ENCODE peak calls at places on chromosome 17, in eight cellular contexts. One of them, this sample, is unnamed.
A peak's percentile ranks its signal among the peaks of the same experiment; 100 is the strongest.

GRCh38 chr17:60914078-60914477 is 236.4 kb downstream of the BCAS3 start:
- DNase-seq in ovary: no peak
- DNase-seq in body of pancreas: no peak
- DNase-seq in sigmoid colon: no peak
- DNase-seq in prostate gland: no peak
- DNase-seq in neural progenitor cell: no peak
- DNase-seq in thoracic aorta: no peak
- DNase-seq in upper lobe of right lung: no peak
- DNase-seq in this sample: no peak

GRCh38 chr17:47995241-47995935 is 24.5 kb downstream of the CDK5RAP3 start:
- DNase-seq in ovary: no peak
- DNase-seq in body of pancreas: peak; percentile 90
- DNase-seq in sigmoid colon: no peak
- DNase-seq in prostate gland: no peak
- DNase-seq in neural progenitor cell: peak; percentile 86
- DNase-seq in thoracic aorta: no peak
- DNase-seq in upper lobe of right lung: no peak
- DNase-seq in this sample: peak; percentile 82

GRCh38 chr17:14373587-14374259 is 72.8 kb downstream of the HS3ST3B1 start:
- DNase-seq in ovary: no peak
- DNase-seq in body of pancreas: no peak
- DNase-seq in sigmoid colon: no peak
- DNase-seq in prostate gland: no peak
- DNase-seq in neural progenitor cell: no peak
- DNase-seq in thoracic aorta: no peak
- DNase-seq in upper lobe of right lung: no peak
- DNase-seq in this sample: no peak

GRCh38 chr17:149231-149630 is 11.9 kb downstream of the SCGB1C2 start:
- DNase-seq in ovary: peak; percentile 2
- DNase-seq in body of pancreas: no peak
- DNase-seq in sigmoid colon: peak; percentile 15
- DNase-seq in prostate gland: no peak
- DNase-seq in neural progenitor cell: no peak
- DNase-seq in thoracic aorta: no peak
- DNase-seq in upper lobe of right lung: peak; percentile 4
- DNase-seq in this sample: no peak

GRCh38 chr17:41098042-41098441 is at the start of gene KRTAP4-8:
- DNase-seq in ovary: no peak
- DNase-seq in body of pancreas: no peak
- DNase-seq in sigmoid colon: no peak
- DNase-seq in prostate gland: no peak
- DNase-seq in neural progenitor cell: no peak
- DNase-seq in thoracic aorta: no peak
- DNase-seq in upper lobe of right lung: no peak
- DNase-seq in this sample: no peak

GRCh38 chr17:7946441-7946840 is 14.4 kb downstream of the CNTROB start:
- DNase-seq in ovary: no peak
- DNase-seq in body of pancreas: no peak
- DNase-seq in sigmoid colon: no peak
- DNase-seq in prostate gland: no peak
- DNase-seq in neural progenitor cell: no peak
- DNase-seq in thoracic aorta: no peak
- DNase-seq in upper lobe of right lung: no peak
- DNase-seq in this sample: no peak

GRCh38 chr17:32536736-32537646 is 50.2 kb downstream of the CDK5R1 start:
- DNase-seq in ovary: no peak
- DNase-seq in body of pancreas: no peak
- DNase-seq in sigmoid colon: no peak
- DNase-seq in prostate gland: no peak
- DNase-seq in neural progenitor cell: no peak
- DNase-seq in thoracic aorta: no peak
- DNase-seq in upper lobe of right lung: no peak
- DNase-seq in this sample: no peak

GRCh38 chr17:22496450-22496849 is 804.1 kb downstream of the KCNJ18 start:
- DNase-seq in ovary: no peak
- DNase-seq in body of pancreas: no peak
- DNase-seq in sigmoid colon: no peak
- DNase-seq in prostate gland: no peak
- DNase-seq in neural progenitor cell: no peak
- DNase-seq in thoracic aorta: no peak
- DNase-seq in upper lobe of right lung: no peak
- DNase-seq in this sample: no peak

GRCh38 chr17:64343833-64344637 is 46.6 kb downstream of the PECAM1 start:
- DNase-seq in ovary: peak; percentile 66
- DNase-seq in body of pancreas: peak; percentile 58
- DNase-seq in sigmoid colon: peak; percentile 79
- DNase-seq in prostate gland: peak; percentile 11
- DNase-seq in neural progenitor cell: peak; percentile 10
- DNase-seq in thoracic aorta: no peak
- DNase-seq in upper lobe of right lung: peak; percentile 86
- DNase-seq in this sample: peak; percentile 50

GRCh38 chr17:73142763-73143395 is 21.9 kb upstream of the SSTR2 start:
- DNase-seq in ovary: no peak
- DNase-seq in body of pancreas: no peak
- DNase-seq in sigmoid colon: no peak
- DNase-seq in prostate gland: no peak
- DNase-seq in neural progenitor cell: no peak
- DNase-seq in thoracic aorta: no peak
- DNase-seq in upper lobe of right lung: no peak
- DNase-seq in this sample: no peak

GRCh38 chr17:80786470-80786869 is 205.2 kb upstream of the CHMP6 start:
- DNase-seq in ovary: no peak
- DNase-seq in body of pancreas: no peak
- DNase-seq in sigmoid colon: no peak
- DNase-seq in prostate gland: no peak
- DNase-seq in neural progenitor cell: peak; percentile 81
- DNase-seq in thoracic aorta: no peak
- DNase-seq in upper lobe of right lung: no peak
- DNase-seq in this sample: peak; percentile 77

GRCh38 chr17:78082988-78083387 is 45.6 kb downstream of the TMC6 start:
- DNase-seq in ovary: no peak
- DNase-seq in body of pancreas: no peak
- DNase-seq in sigmoid colon: no peak
- DNase-seq in prostate gland: no peak
- DNase-seq in neural progenitor cell: no peak
- DNase-seq in thoracic aorta: no peak
- DNase-seq in upper lobe of right lung: no peak
- DNase-seq in this sample: no peak

GRCh38 chr17:49388692-49389513 is 25.8 kb downstream of the PHB1 start:
- DNase-seq in ovary: no peak
- DNase-seq in body of pancreas: no peak
- DNase-seq in sigmoid colon: no peak
- DNase-seq in prostate gland: no peak
- DNase-seq in neural progenitor cell: no peak
- DNase-seq in thoracic aorta: no peak
- DNase-seq in upper lobe of right lung: no peak
- DNase-seq in this sample: no peak

GRCh38 chr17:49386373-49386772 is 24.3 kb upstream of the ZNF652 start:
- DNase-seq in ovary: no peak
- DNase-seq in body of pancreas: no peak
- DNase-seq in sigmoid colon: no peak
- DNase-seq in prostate gland: no peak
- DNase-seq in neural progenitor cell: no peak
- DNase-seq in thoracic aorta: no peak
- DNase-seq in upper lobe of right lung: no peak
- DNase-seq in this sample: no peak

GRCh38 chr17:49384962-49385361 is 22.9 kb upstream of the ZNF652 start:
- DNase-seq in ovary: no peak
- DNase-seq in body of pancreas: no peak
- DNase-seq in sigmoid colon: no peak
- DNase-seq in prostate gland: no peak
- DNase-seq in neural progenitor cell: no peak
- DNase-seq in thoracic aorta: no peak
- DNase-seq in upper lobe of right lung: no peak
- DNase-seq in this sample: no peak

GRCh38 chr17:49388290-49388640 is 26.2 kb upstream of the ZNF652 start:
- DNase-seq in ovary: no peak
- DNase-seq in body of pancreas: no peak
- DNase-seq in sigmoid colon: no peak
- DNase-seq in prostate gland: no peak
- DNase-seq in neural progenitor cell: no peak
- DNase-seq in thoracic aorta: no peak
- DNase-seq in upper lobe of right lung: no peak
- DNase-seq in this sample: no peak

DNA sequence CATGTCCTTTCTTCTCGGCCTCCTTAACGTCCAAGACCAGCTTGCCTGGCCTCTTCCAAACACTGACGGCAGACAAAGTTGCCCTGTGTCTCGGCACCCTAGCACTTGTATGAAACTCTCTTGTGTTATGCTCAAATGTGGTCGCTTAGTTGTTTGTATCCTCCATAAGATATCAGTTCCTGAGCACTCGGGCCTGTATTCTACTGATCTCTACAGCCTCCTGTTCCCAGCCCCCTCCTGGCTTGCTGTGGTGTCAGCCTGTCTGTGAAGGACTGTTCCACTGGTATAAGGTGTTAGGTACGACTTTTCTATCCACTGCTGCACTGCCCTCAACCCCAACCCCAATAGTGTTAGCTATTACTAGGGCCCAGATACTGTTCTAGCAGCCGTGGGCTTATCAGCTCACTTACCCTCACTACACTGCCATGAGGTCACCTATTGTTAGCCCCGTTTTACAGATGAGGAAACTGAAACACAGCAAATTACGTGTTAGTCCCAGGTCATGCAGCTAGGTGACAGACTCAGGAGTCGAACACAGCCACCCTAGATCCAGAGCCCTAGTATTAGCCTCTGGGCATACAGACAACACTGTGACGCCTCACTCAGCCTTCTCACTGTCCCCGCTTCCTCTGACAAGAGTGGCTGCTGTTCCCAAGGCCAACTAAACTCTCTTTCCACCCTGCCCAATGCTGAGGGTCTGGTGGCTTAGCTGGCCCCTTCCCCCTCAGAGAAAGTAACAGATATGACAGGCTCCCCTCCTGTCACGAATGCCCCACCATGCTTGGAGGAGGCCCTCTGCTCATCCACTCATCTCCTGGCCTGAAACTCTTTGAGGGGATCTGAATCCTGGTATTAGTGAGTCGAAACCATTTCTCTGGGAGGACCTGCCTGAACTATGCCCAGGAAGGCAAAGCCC is 25.6 kb upstream of the ZNF652 start:
- DNase-seq in ovary: no peak
- DNase-seq in body of pancreas: no peak
- DNase-seq in sigmoid colon: no peak
- DNase-seq in prostate gland: no peak
- DNase-seq in neural progenitor cell: no peak
- DNase-seq in thoracic aorta: no peak
- DNase-seq in upper lobe of right lung: no peak
- DNase-seq in this sample: no peak
- H3K4me3 ChIP-seq in ovary: no peak overlapping the region
- H3K4me3 ChIP-seq in body of pancreas: no peak overlapping the region
- H3K4me3 ChIP-seq in sigmoid colon: no peak overlapping the region
- H3K4me3 ChIP-seq in prostate gland: no peak overlapping the region
- H3K4me3 ChIP-seq in neural progenitor cell: no peak overlapping the region
- H3K4me3 ChIP-seq in thoracic aorta: no peak overlapping the region
- H3K4me3 ChIP-seq in upper lobe of right lung: no peak overlapping the region
- H3K4me3 ChIP-seq in this sample: no peak overlapping the region

GRCh38 chr17:76314392-76315227 is 6.5 kb upstream of the QRICH2 start:
- DNase-seq in ovary: no peak
- DNase-seq in body of pancreas: no peak
- DNase-seq in sigmoid colon: peak; percentile 20
- DNase-seq in prostate gland: peak; percentile 40
- DNase-seq in neural progenitor cell: no peak
- DNase-seq in thoracic aorta: no peak
- DNase-seq in upper lobe of right lung: no peak
- DNase-seq in this sample: no peak
- H3K36me3 ChIP-seq in ovary: no peaks in the 10 kb centered on the region
- H3K36me3 ChIP-seq in body of pancreas: peaks cover 18% of the 10 kb centered on the region
- H3K36me3 ChIP-seq in sigmoid colon: peaks cover 9% of the 10 kb centered on the region
- H3K36me3 ChIP-seq in prostate gland: peaks cover 4% of the 10 kb centered on the region
- H3K36me3 ChIP-seq in neural progenitor cell: no peaks in the 10 kb centered on the region
- H3K36me3 ChIP-seq in thoracic aorta: peaks cover 24% of the 10 kb centered on the region
- H3K36me3 ChIP-seq in upper lobe of right lung: peaks cover 48% of the 10 kb centered on the region
- H3K36me3 ChIP-seq in this sample: peaks cover 9% of the 10 kb centered on the region

GRCh38 chr17:82371333-82372062 is at the start of gene UTS2R:
- DNase-seq in ovary: no peak
- DNase-seq in body of pancreas: peak; percentile 38
- DNase-seq in sigmoid colon: no peak
- DNase-seq in prostate gland: no peak
- DNase-seq in neural progenitor cell: peak; percentile 81
- DNase-seq in thoracic aorta: no peak
- DNase-seq in upper lobe of right lung: no peak
- DNase-seq in this sample: peak; percentile 93

GRCh38 chr17:82370471-82371332 is 863 bp upstream of the UTS2R start:
- DNase-seq in ovary: no peak
- DNase-seq in body of pancreas: no peak
- DNase-seq in sigmoid colon: no peak
- DNase-seq in prostate gland: no peak
- DNase-seq in neural progenitor cell: no peak
- DNase-seq in thoracic aorta: no peak
- DNase-seq in upper lobe of right lung: no peak
- DNase-seq in this sample: peak; percentile 75

GRCh38 chr17:82373731-82374625 is 2.4 kb downstream of the UTS2R start:
- DNase-seq in ovary: no peak
- DNase-seq in body of pancreas: no peak
- DNase-seq in sigmoid colon: no peak
- DNase-seq in prostate gland: no peak
- DNase-seq in neural progenitor cell: no peak
- DNase-seq in thoracic aorta: no peak
- DNase-seq in upper lobe of right lung: no peak
- DNase-seq in this sample: peak; percentile 65

GRCh38 chr17:82372591-82373452 is 1.3 kb downstream of the UTS2R start:
- DNase-seq in ovary: no peak
- DNase-seq in body of pancreas: peak; percentile 83
- DNase-seq in sigmoid colon: no peak
- DNase-seq in prostate gland: no peak
- DNase-seq in neural progenitor cell: peak; percentile 38
- DNase-seq in thoracic aorta: no peak
- DNase-seq in upper lobe of right lung: no peak
- DNase-seq in this sample: no peak

GRCh38 chr17:82372063-82372590 is 562 bp downstream of the UTS2R start:
- DNase-seq in ovary: no peak
- DNase-seq in body of pancreas: no peak
- DNase-seq in sigmoid colon: no peak
- DNase-seq in prostate gland: no peak
- DNase-seq in neural progenitor cell: no peak
- DNase-seq in thoracic aorta: no peak
- DNase-seq in upper lobe of right lung: no peak
- DNase-seq in this sample: peak; percentile 81
- H3K4me3 ChIP-seq in ovary: no peak overlapping the region
- H3K4me3 ChIP-seq in body of pancreas: no peak overlapping the region
- H3K4me3 ChIP-seq in sigmoid colon: peak overlapping the region; percentile 6
- H3K4me3 ChIP-seq in prostate gland: no peak overlapping the region
- H3K4me3 ChIP-seq in neural progenitor cell: peak overlapping the region; percentile 48
- H3K4me3 ChIP-seq in thoracic aorta: peak overlapping the region; percentile 62
- H3K4me3 ChIP-seq in upper lobe of right lung: no peak overlapping the region
- H3K4me3 ChIP-seq in this sample: peak overlapping the region; percentile 37

DNA sequence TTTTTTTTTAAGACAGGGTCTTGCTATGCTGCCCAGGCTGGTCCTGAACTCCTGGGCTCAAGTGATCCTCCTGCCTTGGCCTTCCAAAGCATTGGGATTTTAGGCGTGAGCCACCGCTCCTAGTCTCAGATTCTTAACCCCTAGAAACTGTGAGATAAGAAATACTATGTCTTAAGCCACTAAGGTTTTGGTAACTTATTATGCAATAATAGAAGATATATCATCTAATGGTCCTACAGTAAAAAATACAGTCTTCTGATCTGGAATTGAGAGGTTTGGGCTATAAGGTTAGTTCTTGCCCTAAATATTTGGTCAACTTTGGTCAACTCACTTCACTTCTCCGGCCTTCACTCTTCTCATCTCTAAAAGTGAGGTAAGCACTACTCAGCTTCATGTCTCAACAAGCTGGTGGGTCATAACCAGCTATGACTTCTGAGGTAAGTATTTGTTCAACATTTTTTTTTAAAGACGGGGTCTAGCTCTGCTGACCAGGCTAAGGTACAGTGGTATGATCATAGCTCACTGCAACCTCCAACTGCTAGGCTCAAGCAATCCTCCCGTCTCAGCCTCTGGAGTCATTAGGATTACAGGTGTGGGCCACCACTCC is 14.7 kb downstream of the RAD51D start:
- DNase-seq in ovary: no peak
- DNase-seq in body of pancreas: no peak
- DNase-seq in sigmoid colon: no peak
- DNase-seq in prostate gland: no peak
- DNase-seq in neural progenitor cell: no peak
- DNase-seq in thoracic aorta: no peak
- DNase-seq in upper lobe of right lung: no peak
- DNase-seq in this sample: no peak
- H3K36me3 ChIP-seq in ovary: no peaks in the 10 kb centered on the region
- H3K36me3 ChIP-seq in body of pancreas: peaks cover 4% of the 10 kb centered on the region
- H3K36me3 ChIP-seq in sigmoid colon: peaks cover 21% of the 10 kb centered on the region
- H3K36me3 ChIP-seq in prostate gland: no peaks in the 10 kb centered on the region
- H3K36me3 ChIP-seq in neural progenitor cell: no peaks in the 10 kb centered on the region
- H3K36me3 ChIP-seq in thoracic aorta: peaks cover 30% of the 10 kb centered on the region
- H3K36me3 ChIP-seq in upper lobe of right lung: peaks cover 48% of the 10 kb centered on the region
- H3K36me3 ChIP-seq in this sample: peaks cover 3% of the 10 kb centered on the region